ENCODE peak calls at places on chromosomes 12 and 14, in seven cellular contexts. H is GM13976, M is WTC11, Y is Panc1, B is MM.1S, D is body of pancreas, C is GM13977. T is an unnamed sample.

GRCh38 chr12:95908573-95908972 is 33.8 kb downstream of the CCDC38 start:
- DNase-seq in H (no peak), Y (no peak), M (no peak), C (no peak), B (no peak), D (no peak), T (no peak)

GRCh38 chr14:36646664-36647416 is 14.8 kb upstream of the PAX9 start:
- DNase-seq in Y (no peak), M (peak; percentile 57), C (peak; percentile 25), B (no peak), D (peak; percentile 42), H (peak; percentile 13), T (no peak)

GRCh38 chr12:21940972-21941521 is at the start of gene ABCC9:
- DNase-seq in D (peak; percentile 73), M (peak; percentile 55), Y (no peak), H (no peak), C (no peak), B (no peak), T (peak; percentile 27)

GRCh38 chr12:126811401-126811800 is 1455.6 kb upstream of the TMEM132C start:
- DNase-seq in Y (no peak), B (no peak), D (no peak), H (no peak), M (no peak), C (no peak), T (no peak)

GRCh38 chr12:108349245-108349644 is 10.1 kb upstream of the CMKLR1 start:
- DNase-seq in Y (no peak), B (no peak), H (no peak), M (no peak), D (no peak), C (no peak), T (no peak)

GRCh38 chr12:50192908-50193307 is 25.7 kb upstream of the CERS5 start:
- DNase-seq in Y (no peak), M (no peak), B (no peak), C (no peak), H (no peak), D (no peak), T (no peak)

GRCh38 chr12:58894040-58894439 is 26.3 kb downstream of the LRIG3 start:
- DNase-seq in B (no peak), D (no peak), H (no peak), C (no peak), M (no peak), Y (no peak), T (no peak)

GRCh38 chr14:22168092-22168955 is 420.7 kb downstream of the DAD1 start:
- DNase-seq in B (no peak), C (no peak), M (no peak), H (no peak), Y (no peak), D (no peak), T (no peak)

GRCh38 chr12:110436231-110436630 is 13.9 kb downstream of the ARPC3 start:
- DNase-seq in C (no peak), M (no peak), D (no peak), Y (no peak), H (no peak), B (no peak), T (no peak)

GRCh38 chr12:52247622-52248540 is 14.8 kb downstream of the KRT7 start:
- DNase-seq in C (peak; percentile 12), B (no peak), D (no peak), H (peak; percentile 13), Y (no peak), M (no peak), T (no peak)

GRCh38 chr14:52061890-52062289 is 7.0 kb downstream of the NID2 start:
- DNase-seq in M (no peak), Y (no peak), H (no peak), C (no peak), B (no peak), D (no peak), T (no peak)

GRCh38 chr12:12356886-12357696 is at the start of gene BORCS5:
- DNase-seq in B (peak; percentile 100), D (peak; percentile 99), C (peak; percentile 93), H (peak; percentile 96), M (peak; percentile 98), Y (peak; percentile 75), T (peak; percentile 99)

GRCh38 chr12:61043838-61044237 is 1216.4 kb upstream of the USP15 start:
- DNase-seq in Y (no peak), B (no peak), C (no peak), M (no peak), H (no peak), D (no peak), T (no peak)

GRCh38 chr14:60653388-60653690 is 4.1 kb upstream of the SIX1 start:
- DNase-seq in M (peak; percentile 42), C (peak; percentile 32), D (no peak), Y (no peak), B (no peak), H (no peak), T (no peak)

GRCh38 chr12:110917467-110917866 is 2.9 kb downstream of the MYL2 start:
- DNase-seq in M (no peak), C (no peak), B (no peak), H (no peak), Y (no peak), D (no peak), T (no peak)

GRCh38 chr14:33307691-33308369 is 369.2 kb downstream of the NPAS3 start:
- DNase-seq in D (no peak), B (no peak), H (no peak), C (no peak), M (no peak), Y (no peak), T (no peak)

GRCh38 chr14:63493246-63493645 is 49.9 kb downstream of the PPP2R5E start:
- DNase-seq in B (no peak), Y (no peak), D (no peak), H (peak; percentile 41), M (no peak), C (no peak), T (no peak)

GRCh38 chr14:33682746-33683145 is 268.1 kb downstream of the EGLN3 start:
- DNase-seq in D (peak; percentile 17), C (no peak), H (no peak), M (no peak), Y (no peak), B (no peak), T (no peak)

GRCh38 chr14:83757896-83758295 is 1772.0 kb upstream of the FLRT2 start:
- DNase-seq in B (no peak), H (no peak), D (no peak), Y (no peak), M (no peak), C (no peak), T (no peak)

GRCh38 chr12:32435921-32436710 is 36.8 kb downstream of the FGD4 start:
- DNase-seq in Y (no peak), B (no peak), H (no peak), C (no peak), D (no peak), M (no peak), T (no peak)

GRCh38 chr12:32443491-32443890 is 44.1 kb downstream of the FGD4 start:
- DNase-seq in B (no peak), C (no peak), H (no peak), M (no peak), Y (no peak), D (no peak), T (no peak)

GRCh38 chr12:32437095-32437515 is 37.7 kb downstream of the FGD4 start:
- DNase-seq in M (no peak), D (no peak), Y (peak; percentile 80), B (no peak), C (no peak), H (no peak), T (no peak)

GRCh38 chr12:32444895-32445294 is 45.5 kb downstream of the FGD4 start:
- DNase-seq in Y (peak; percentile 71), M (no peak), C (no peak), H (no peak), B (no peak), D (peak; percentile 19), T (no peak)

DNA sequence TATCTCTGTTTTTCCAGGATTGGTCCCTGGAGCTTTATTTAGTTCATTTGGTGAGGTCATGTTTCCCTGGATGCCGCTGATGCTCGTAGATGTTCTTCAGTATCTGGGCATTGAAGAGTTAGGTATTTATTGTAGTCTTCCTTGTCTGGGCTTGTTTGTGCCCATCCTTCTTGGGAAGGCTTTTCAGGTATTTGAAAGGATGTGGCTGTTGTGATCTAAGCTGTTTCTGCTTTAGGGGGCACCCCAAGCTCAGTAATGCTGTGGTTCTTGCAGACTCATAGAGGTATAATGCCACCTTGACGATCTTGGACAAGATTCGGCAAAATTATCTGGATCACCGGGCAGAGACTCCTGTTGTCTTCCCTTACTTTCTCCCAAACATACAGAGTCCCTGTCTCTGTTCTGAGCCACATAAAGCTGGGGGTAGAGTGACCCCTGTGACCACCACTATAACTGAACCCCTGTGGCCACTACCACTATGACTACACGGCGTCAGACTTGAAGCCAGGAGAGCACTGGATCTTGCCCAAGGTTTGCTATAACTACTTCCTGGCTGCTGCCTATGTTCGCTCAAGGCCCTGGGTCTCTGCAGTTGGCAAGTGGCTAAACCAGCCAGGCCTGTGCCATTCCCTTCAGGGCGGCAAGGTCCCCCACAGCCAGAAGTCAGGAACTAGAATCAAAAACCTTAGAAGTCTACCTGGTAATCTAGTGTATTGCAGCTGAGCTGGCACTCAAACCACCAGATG is 40.9 kb downstream of the FGD4 start:
- DNase-seq in B (no peak), M (no peak), D (peak; percentile 62), C (no peak), Y (no peak), H (no peak), T (no peak)
- TF ChIP-seq CTCF in B (no peak), M (no peak), D (no peak), C (no peak), Y (no peak), H (no peak), T (no peak)

GRCh38 chr12:121096199-121096798 is 36.4 kb upstream of the P2RX7 start:
- DNase-seq in B (no peak), M (no peak), Y (no peak), C (no peak), H (no peak), D (no peak), T (no peak)
- TF ChIP-seq CTCF in B (no peak), M (no peak), Y (peak; percentile 37), C (no peak), H (no peak), D (peak; percentile 1), T (peak; percentile 33)

GRCh38 chr14:67704484-67705089 is 2.9 kb downstream of the RDH12 start:
- DNase-seq in Y (peak; percentile 62), B (peak; percentile 47), M (no peak), D (peak; percentile 34), H (peak; percentile 70), C (peak; percentile 65), T (peak; percentile 44)
- TF ChIP-seq CTCF in Y (peak; percentile 77), B (peak; percentile 52), M (no peak), D (peak; percentile 61), H (peak; percentile 64), C (peak; percentile 76), T (peak; percentile 72)

GRCh38 chr12:114479831-114480230 is 73.9 kb upstream of the TBX5 start:
- DNase-seq in B (no peak), H (no peak), D (no peak), M (peak; percentile 49), C (no peak), Y (no peak), T (no peak)

GRCh38 chr12:114480309-114481199 is 74.6 kb upstream of the TBX5 start:
- DNase-seq in D (no peak), B (no peak), C (no peak), M (peak; percentile 14), H (no peak), Y (no peak), T (no peak)

GRCh38 chr12:114478891-114479290 is 72.9 kb upstream of the TBX5 start:
- DNase-seq in B (no peak), M (no peak), C (no peak), D (no peak), H (no peak), Y (no peak), T (no peak)

GRCh38 chr12:114473717-114474116 is 67.8 kb upstream of the TBX5 start:
- DNase-seq in D (no peak), H (no peak), Y (no peak), M (no peak), C (no peak), B (no peak), T (no peak)

GRCh38 chr12:114476159-114476558 is 70.2 kb upstream of the TBX5 start:
- DNase-seq in C (no peak), Y (no peak), D (no peak), B (no peak), M (no peak), H (no peak), T (no peak)
- TF ChIP-seq CTCF in C (peak; percentile 4), Y (peak; percentile 56), D (peak; percentile 9), B (no peak), M (no peak), H (no peak), T (no peak)